ENCODE peak calls at places on chromosomes 13 and 19, in four cellular contexts. One of them, this sample, is unnamed.

GRCh38 chr19:47253467-47253881 is 2.9 kb upstream of the CCDC9 start:
- DNase-seq in activated T-cell treated with anti-CD3 and anti-CD28 coated beads for 1 hour: no peak
- DNase-seq in choroid plexus epithelial cell: peak
- DNase-seq in stimulated activated CD8-positive, alpha-beta memory T cell treated with anti-CD3 and anti-CD28 coated beads, Interleukin-15, amount 100 ng/mL, for 4 hours: no peak
- DNase-seq in this sample: no peak

GRCh38 chr13:29681859-29682258 is 86.4 kb upstream of the SLC7A1 start:
- DNase-seq in activated T-cell treated with anti-CD3 and anti-CD28 coated beads for 1 hour: no peak
- DNase-seq in choroid plexus epithelial cell: no peak
- DNase-seq in stimulated activated CD8-positive, alpha-beta memory T cell treated with anti-CD3 and anti-CD28 coated beads, Interleukin-15, amount 100 ng/mL, for 4 hours: no peak
- DNase-seq in this sample: no peak

GRCh38 chr13:97005631-97006262 is 11.5 kb upstream of the OXGR1 start:
- DNase-seq in activated T-cell treated with anti-CD3 and anti-CD28 coated beads for 1 hour: no peak
- DNase-seq in choroid plexus epithelial cell: peak
- DNase-seq in stimulated activated CD8-positive, alpha-beta memory T cell treated with anti-CD3 and anti-CD28 coated beads, Interleukin-15, amount 100 ng/mL, for 4 hours: no peak
- DNase-seq in this sample: no peak

GRCh38 chr13:45446181-45446580 is 18.6 kb upstream of the COG3 start:
- DNase-seq in activated T-cell treated with anti-CD3 and anti-CD28 coated beads for 1 hour: no peak
- DNase-seq in choroid plexus epithelial cell: peak
- DNase-seq in stimulated activated CD8-positive, alpha-beta memory T cell treated with anti-CD3 and anti-CD28 coated beads, Interleukin-15, amount 100 ng/mL, for 4 hours: no peak
- DNase-seq in this sample: no peak

GRCh38 chr19:35590875-35591274 is 4.9 kb downstream of the PMIS2 start:
- DNase-seq in activated T-cell treated with anti-CD3 and anti-CD28 coated beads for 1 hour: no peak
- DNase-seq in choroid plexus epithelial cell: no peak
- DNase-seq in stimulated activated CD8-positive, alpha-beta memory T cell treated with anti-CD3 and anti-CD28 coated beads, Interleukin-15, amount 100 ng/mL, for 4 hours: no peak
- DNase-seq in this sample: no peak

GRCh38 chr19:2970201-2970838 is 7.0 kb upstream of the TLE6 start:
- DNase-seq in activated T-cell treated with anti-CD3 and anti-CD28 coated beads for 1 hour: no peak
- DNase-seq in choroid plexus epithelial cell: peak
- DNase-seq in stimulated activated CD8-positive, alpha-beta memory T cell treated with anti-CD3 and anti-CD28 coated beads, Interleukin-15, amount 100 ng/mL, for 4 hours: no peak
- DNase-seq in this sample: no peak

GRCh38 chr19:19399733-19400438 is 5.6 kb upstream of the GATAD2A start:
- DNase-seq in activated T-cell treated with anti-CD3 and anti-CD28 coated beads for 1 hour: no peak
- DNase-seq in choroid plexus epithelial cell: peak
- DNase-seq in stimulated activated CD8-positive, alpha-beta memory T cell treated with anti-CD3 and anti-CD28 coated beads, Interleukin-15, amount 100 ng/mL, for 4 hours: no peak
- DNase-seq in this sample: no peak

GRCh38 chr19:7772752-7773291 is 9.8 kb downstream of the CLEC4M start:
- DNase-seq in activated T-cell treated with anti-CD3 and anti-CD28 coated beads for 1 hour: no peak
- DNase-seq in choroid plexus epithelial cell: peak
- DNase-seq in stimulated activated CD8-positive, alpha-beta memory T cell treated with anti-CD3 and anti-CD28 coated beads, Interleukin-15, amount 100 ng/mL, for 4 hours: peak
- DNase-seq in this sample: no peak

GRCh38 chr13:24161010-24161775 is 673 bp downstream of the SPATA13 start:
- DNase-seq in activated T-cell treated with anti-CD3 and anti-CD28 coated beads for 1 hour: peak
- DNase-seq in choroid plexus epithelial cell: no peak
- DNase-seq in stimulated activated CD8-positive, alpha-beta memory T cell treated with anti-CD3 and anti-CD28 coated beads, Interleukin-15, amount 100 ng/mL, for 4 hours: peak
- DNase-seq in this sample: peak

GRCh38 chr19:35211545-35212230 is 16.9 kb downstream of the FAM187B start:
- DNase-seq in activated T-cell treated with anti-CD3 and anti-CD28 coated beads for 1 hour: peak
- DNase-seq in choroid plexus epithelial cell: no peak
- DNase-seq in stimulated activated CD8-positive, alpha-beta memory T cell treated with anti-CD3 and anti-CD28 coated beads, Interleukin-15, amount 100 ng/mL, for 4 hours: peak
- DNase-seq in this sample: no peak

GRCh38 chr13:33186851-33187250 is 98.7 kb downstream of the STARD13 start:
- DNase-seq in activated T-cell treated with anti-CD3 and anti-CD28 coated beads for 1 hour: no peak
- DNase-seq in choroid plexus epithelial cell: peak
- DNase-seq in stimulated activated CD8-positive, alpha-beta memory T cell treated with anti-CD3 and anti-CD28 coated beads, Interleukin-15, amount 100 ng/mL, for 4 hours: no peak
- DNase-seq in this sample: no peak

GRCh38 chr19:3360494-3361383 is 5.6 kb upstream of the NFIC start:
- DNase-seq in activated T-cell treated with anti-CD3 and anti-CD28 coated beads for 1 hour: peak
- DNase-seq in choroid plexus epithelial cell: no peak
- DNase-seq in stimulated activated CD8-positive, alpha-beta memory T cell treated with anti-CD3 and anti-CD28 coated beads, Interleukin-15, amount 100 ng/mL, for 4 hours: peak
- DNase-seq in this sample: peak

GRCh38 chr13:105979586-105979985 is 555.9 kb downstream of the EFNB2 start:
- DNase-seq in activated T-cell treated with anti-CD3 and anti-CD28 coated beads for 1 hour: no peak
- DNase-seq in choroid plexus epithelial cell: peak
- DNase-seq in stimulated activated CD8-positive, alpha-beta memory T cell treated with anti-CD3 and anti-CD28 coated beads, Interleukin-15, amount 100 ng/mL, for 4 hours: no peak
- DNase-seq in this sample: no peak

GRCh38 chr13:92842145-92842544 is 384.5 kb upstream of the GPC6 start:
- DNase-seq in activated T-cell treated with anti-CD3 and anti-CD28 coated beads for 1 hour: no peak
- DNase-seq in choroid plexus epithelial cell: peak
- DNase-seq in stimulated activated CD8-positive, alpha-beta memory T cell treated with anti-CD3 and anti-CD28 coated beads, Interleukin-15, amount 100 ng/mL, for 4 hours: no peak
- DNase-seq in this sample: no peak